ENCODE peak calls at places on chromosomes 12 and 14, in five cellular contexts. Z is gastrocnemius medialis; S is BE2C; M is CD8-positive, alpha-beta memory T cell; C is fibroblast of lung. B is an unnamed sample. For H3K9me3, H3K27me3 and H3K4me1, the result is how much of the 10 kb centered on the place peaks cover.

GRCh38 chr14:65079201-65079600 is 23.1 kb downstream of the MAX start:
- DNase-seq in M (no peak), C (no peak), S (no peak), Z (no peak), B (peak)

GRCh38 chr12:88893801-88894200 is 313.5 kb upstream of the KITLG start:
- DNase-seq in M (no peak), S (no peak), Z (no peak), C (no peak), B (no peak)

GRCh38 chr14:68977741-68978549 is 1.2 kb downstream of the ACTN1 start:
- DNase-seq in C (peak), M (peak), S (peak), Z (peak), B (peak)

GRCh38 chr12:6041891-6042290 is 82.6 kb downstream of the VWF start:
- DNase-seq in Z (no peak), C (peak), S (no peak), M (no peak), B (no peak)

GRCh38 chr12:114935658-114936057 is 251.7 kb upstream of the TBX3 start:
- DNase-seq in C (no peak), M (no peak), S (no peak), Z (no peak), B (no peak)

GRCh38 chr14:37810094-37810801 is 214.8 kb downstream of the TTC6 start:
- DNase-seq in M (no peak), Z (no peak), C (no peak), S (no peak), B (no peak)

GRCh38 chr12:52164624-52165023 is 27.2 kb downstream of the KRT80 start:
- DNase-seq in S (no peak), M (no peak), C (no peak), Z (no peak), B (no peak)

GRCh38 chr12:116427200-116427932 is 131.8 kb upstream of the MAP1LC3B2 start:
- DNase-seq in Z (no peak), S (no peak), C (no peak), M (no peak), B (no peak)

GRCh38 chr12:40224439-40225291 is at the start of gene LRRK2:
- DNase-seq in C (peak), M (peak), Z (peak), S (peak), B (peak)

GRCh38 chr12:30816742-30817465 is 62.2 kb upstream of the CAPRIN2 start:
- DNase-seq in Z (no peak), C (no peak), S (no peak), M (no peak), B (no peak)

GRCh38 chr14:36346052-36346451 is 25.6 kb upstream of the MBIP start:
- DNase-seq in S (no peak), C (no peak), Z (no peak), M (no peak), B (no peak)

GRCh38 chr12:182381-182883 is 31.5 kb downstream of the SLC6A12 start:
- DNase-seq in S (peak), M (no peak), Z (no peak), C (peak), B (no peak)

GRCh38 chr12:114918535-114919233 is 234.7 kb upstream of the TBX3 start:
- DNase-seq in C (peak), M (no peak), Z (no peak), S (no peak), B (no peak)

GRCh38 chr12:108214486-108214885 is 85.4 kb downstream of the WSCD2 start:
- DNase-seq in S (no peak), Z (no peak), C (peak), M (no peak), B (no peak)

GRCh38 chr12:109291531-109292341 is 17.3 kb downstream of the FOXN4 start:
- DNase-seq in Z (no peak), S (peak), C (peak), M (no peak), B (no peak)

GRCh38 chr12:92244036-92244435 is 98.4 kb upstream of the BTG1 start:
- DNase-seq in Z (peak), M (no peak), S (no peak), C (peak), B (no peak)

GRCh38 chr12:46177842-46178608 is 90.8 kb downstream of the SLC38A1 start:
- DNase-seq in S (no peak), C (no peak), M (no peak), Z (no peak), B (no peak)

GRCh38 chr12:118741196-118741595 is 240.1 kb upstream of the SRRM4 start:
- DNase-seq in Z (no peak), S (no peak), M (no peak), C (no peak), B (no peak)

GRCh38 chr12:58242803-58243628 is 301.6 kb downstream of the ATP23 start:
- DNase-seq in C (no peak), M (no peak), Z (no peak), S (no peak), B (no peak)

GRCh38 chr12:94813314-94813713 is 163.0 kb upstream of the TMCC3 start:
- DNase-seq in S (no peak), Z (no peak), M (no peak), C (peak), B (no peak)

GRCh38 chr12:104952816-104953215 is 5.3 kb downstream of the SLC41A2 start:
- DNase-seq in Z (no peak), C (no peak), S (no peak), M (no peak), B (no peak)

GRCh38 chr14:20569066-20569465 is 8.2 kb upstream of the RNASE9 start:
- DNase-seq in M (no peak), C (no peak), S (no peak), Z (no peak), B (no peak)

GRCh38 chr12:92465786-92466185 is 237.0 kb upstream of the PLEKHG7 start:
- DNase-seq in C (no peak), S (no peak), Z (no peak), M (no peak), B (no peak)

GRCh38 chr12:54958048-54958658 is 26.4 kb downstream of the TESPA1 start:
- DNase-seq in M (peak), S (peak), Z (peak), C (peak), B (peak)

GRCh38 chr14:102496955-102497744 is 12.4 kb downstream of the ANKRD9 start:
- DNase-seq in C (no peak), Z (no peak), S (no peak), M (no peak), B (no peak)

GRCh38 chr14:52987514-52987913 is 36.7 kb upstream of the FERMT2 start:
- DNase-seq in S (peak), C (no peak), Z (no peak), M (no peak), B (no peak)

GRCh38 chr14:77068515-77069200 is 29.4 kb upstream of the CIPC start:
- DNase-seq in M (no peak), S (no peak), C (no peak), Z (no peak), B (no peak)

GRCh38 chr12:553216-554000 is 93.7 kb downstream of the B4GALNT3 start:
- DNase-seq in Z (no peak), M (peak), S (no peak), C (no peak), B (peak)

GRCh38 chr12:57756406-57757341 is 1.8 kb downstream of the MARCHF9 start:
- DNase-seq in M (peak), Z (no peak), S (peak), C (no peak), B (peak)

GRCh38 chr14:71266994-71267636 is 359.9 kb downstream of the PCNX1 start:
- DNase-seq in M (no peak), Z (no peak), C (peak), S (no peak), B (peak)

DNA sequence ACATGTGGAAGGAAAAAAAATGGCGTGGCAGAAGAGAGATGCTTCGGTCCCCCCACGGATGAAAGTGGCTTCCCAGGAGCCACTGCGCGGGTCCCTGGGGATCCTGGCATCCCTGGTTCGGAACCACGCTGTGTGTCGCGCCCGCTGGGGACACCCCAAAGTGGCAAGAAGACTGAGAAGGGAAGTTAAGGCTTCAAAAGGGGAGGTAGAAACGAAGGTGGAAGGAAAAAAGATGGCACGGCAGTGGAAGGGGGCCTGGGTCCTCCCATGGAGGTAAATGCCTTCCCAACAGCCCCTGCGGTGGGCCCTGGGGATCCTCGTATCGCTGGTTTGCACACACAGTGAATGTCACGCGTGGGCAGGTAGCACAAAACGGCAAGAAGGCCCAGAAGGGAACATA is 281.7 kb downstream of the ALG10 start:
- DNase-seq in M (no peak), S (no peak), C (no peak), Z (no peak), B (no peak)
- H3K9me3 ChIP-seq in M (under half), S (under half), C (under half), Z (under half), B (under half)

GRCh38 chr14:104856157-104856868 is 8.8 kb upstream of the CEP170B start:
- DNase-seq in S (peak), M (no peak), Z (no peak), C (no peak), B (no peak)

GRCh38 chr14:104856869-104857860 is 7.9 kb upstream of the CEP170B start:
- DNase-seq in M (no peak), S (no peak), Z (no peak), C (no peak), B (no peak)

GRCh38 chr14:104855532-104856090 is 9.5 kb upstream of the CEP170B start:
- DNase-seq in M (no peak), Z (no peak), S (no peak), C (no peak), B (no peak)

GRCh38 chr14:104851896-104852663 is 13.0 kb upstream of the CEP170B start:
- DNase-seq in C (no peak), M (no peak), Z (no peak), S (no peak), B (no peak)
- H3K27me3 ChIP-seq in C (under half), M (under half), Z (under half), S (under half), B (under half)

GRCh38 chr12:65891219-65891618 is 66.9 kb downstream of the HMGA2 start:
- DNase-seq in M (no peak), S (no peak), C (peak), Z (no peak), B (no peak)
- H3K4me1 ChIP-seq in M (under half), S (under half), C (under half), Z (under half), B (under half)

DNA sequence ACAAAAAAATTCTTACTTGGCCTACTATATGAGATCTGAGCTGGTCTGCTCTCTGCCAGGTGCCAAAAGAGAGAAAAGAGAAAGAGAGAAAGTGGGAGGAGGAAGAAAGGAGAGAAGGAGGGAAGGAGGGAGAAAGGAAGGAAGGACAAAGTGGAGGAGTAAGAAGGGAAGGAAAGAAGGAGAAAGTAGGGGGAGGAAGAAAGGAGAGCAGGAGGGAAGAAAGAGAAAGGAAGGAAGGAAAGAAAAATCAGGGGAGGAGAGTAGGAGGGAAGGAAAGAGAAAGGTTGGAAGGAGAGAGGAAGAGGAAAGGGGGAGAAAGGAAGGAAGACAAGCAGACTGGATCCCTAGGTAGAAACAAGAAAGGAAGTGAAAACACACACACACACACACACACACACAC is 96.8 kb downstream of the RPS29 start:
- DNase-seq in Z (no peak), S (no peak), C (no peak), M (no peak), B (no peak)
- H3K9me3 ChIP-seq in Z (under half), S (under half), C (under half), M (under half), B (under half)

GRCh38 chr14:99808133-99808505 is 14.9 kb downstream of the EML1 start:
- DNase-seq in S (no peak), Z (no peak), M (no peak), C (no peak), B (no peak)

GRCh38 chr14:99808515-99808914 is 15.3 kb downstream of the EML1 start:
- DNase-seq in C (no peak), S (no peak), M (no peak), Z (no peak), B (no peak)

GRCh38 chr14:99809376-99809775 is 16.2 kb downstream of the EML1 start:
- DNase-seq in S (peak), M (no peak), C (peak), Z (peak), B (no peak)

GRCh38 chr14:99812096-99812750 is 19.0 kb downstream of the EML1 start:
- DNase-seq in M (no peak), S (no peak), Z (no peak), C (no peak), B (no peak)

DNA sequence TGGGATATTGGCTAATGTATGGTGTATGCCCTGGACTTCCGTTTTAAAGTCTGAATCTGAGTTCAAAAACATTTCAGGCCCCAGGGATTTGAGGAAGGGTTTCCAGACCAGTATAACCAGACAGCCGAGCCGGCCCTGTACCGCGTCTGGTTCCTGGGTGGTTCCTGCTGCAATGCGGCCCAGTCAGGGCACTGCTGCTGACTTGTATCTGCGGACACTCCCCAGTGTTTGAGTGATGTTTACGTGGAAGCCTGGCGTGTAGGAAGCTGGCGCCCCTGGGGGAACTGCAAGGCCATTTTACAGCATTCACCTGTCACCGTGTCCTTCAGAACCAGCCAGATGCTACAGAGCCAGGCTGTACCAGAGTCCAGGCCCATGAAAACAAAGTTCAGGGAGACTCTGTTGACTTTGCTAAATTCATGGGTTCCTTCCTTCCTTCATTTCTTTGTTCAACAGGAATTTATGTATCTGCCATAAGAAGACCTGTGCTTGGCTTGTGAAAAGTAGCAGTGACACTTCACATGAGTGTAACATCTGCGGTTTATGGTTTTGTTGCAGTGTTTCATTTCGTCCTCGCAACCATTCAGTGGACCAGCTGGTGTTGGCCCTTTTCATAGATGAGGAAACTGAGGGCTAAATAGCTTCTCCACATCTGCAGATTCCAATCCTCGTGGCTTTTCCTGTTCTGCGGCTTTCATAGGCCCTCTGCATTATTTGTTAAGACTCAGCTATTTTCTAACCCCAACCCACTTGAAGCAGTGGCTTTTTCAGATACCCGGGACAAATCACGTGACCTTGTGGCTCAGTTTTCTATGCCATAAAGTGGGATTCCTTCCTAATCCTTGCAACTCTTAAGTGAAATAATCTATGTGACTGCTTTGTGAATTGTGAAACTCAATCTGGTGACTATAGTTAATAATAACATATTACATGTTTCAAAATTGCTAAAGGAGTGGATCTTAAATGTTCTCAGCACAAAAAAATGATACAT is 16.9 kb downstream of the EML1 start:
- DNase-seq in M (no peak), C (no peak), Z (peak), S (peak), B (no peak)
- H3K27me3 ChIP-seq in M (under half), C (under half), Z (under half), S (under half), B (under half)

GRCh38 chr12:13210022-13210539 is 13.6 kb downstream of the EMP1 start:
- DNase-seq in S (no peak), C (no peak), M (no peak), Z (no peak), B (no peak)

GRCh38 chr12:13210543-13211190 is 14.1 kb downstream of the EMP1 start:
- DNase-seq in Z (no peak), S (no peak), C (no peak), M (no peak), B (no peak)

GRCh38 chr12:13211191-13211858 is 14.8 kb downstream of the EMP1 start:
- DNase-seq in S (no peak), M (no peak), Z (no peak), C (no peak), B (no peak)

GRCh38 chr12:13208533-13209278 is 12.2 kb downstream of the EMP1 start:
- DNase-seq in M (no peak), C (peak), Z (no peak), S (no peak), B (peak)

GRCh38 chr12:13209279-13210021 is 12.9 kb downstream of the EMP1 start:
- DNase-seq in S (no peak), C (no peak), Z (no peak), M (no peak), B (no peak)
- H3K4me1 ChIP-seq in S (under half), C (half or more), Z (under half), M (under half), B (under half)

B was measured in CD4-positive, CD25-positive, alpha-beta regulatory T cell.